ENCODE peak calls at places on chromosomes 16 and 17, in ten cellular contexts. One of them, this sample, is unnamed.

GRCh38 chr17:36931697-36932382 is 5.4 kb upstream of the LHX1 start:
- DNase-seq in T1000: no peak
- DNase-seq in SHP77 treated with DMSO at 0.1 percent for 48 hours: no peak
- DNase-seq in progenitor cell of endocrine pancreas: no peak
- DNase-seq in ELR: no peak
- DNase-seq in CD4-positive, CD25-positive, alpha-beta regulatory T cell: no peak
- DNase-seq in AG04450: no peak
- DNase-seq in AG08395: no peak
- DNase-seq in stimulated activated CD4-positive, alpha-beta T cell treated with anti-CD3 and anti-CD28 coated beads, TNF-alpha, amount 100 ng/mL, for 4 hours: no peak
- DNase-seq in COR-L47: peak
- DNase-seq in this sample: peak

GRCh38 chr17:36726199-36726598 is 124.8 kb downstream of the MRM1 start:
- DNase-seq in T1000: no peak
- DNase-seq in SHP77 treated with DMSO at 0.1 percent for 48 hours: no peak
- DNase-seq in progenitor cell of endocrine pancreas: no peak
- DNase-seq in ELR: no peak
- DNase-seq in CD4-positive, CD25-positive, alpha-beta regulatory T cell: peak
- DNase-seq in AG04450: no peak
- DNase-seq in AG08395: no peak
- DNase-seq in stimulated activated CD4-positive, alpha-beta T cell treated with anti-CD3 and anti-CD28 coated beads, TNF-alpha, amount 100 ng/mL, for 4 hours: no peak
- DNase-seq in COR-L47: no peak
- DNase-seq in this sample: no peak

GRCh38 chr17:68763551-68763950 is 162.4 kb upstream of the FAM20A start:
- DNase-seq in T1000: no peak
- DNase-seq in SHP77 treated with DMSO at 0.1 percent for 48 hours: no peak
- DNase-seq in progenitor cell of endocrine pancreas: no peak
- DNase-seq in ELR: peak
- DNase-seq in CD4-positive, CD25-positive, alpha-beta regulatory T cell: no peak
- DNase-seq in AG04450: no peak
- DNase-seq in AG08395: peak
- DNase-seq in stimulated activated CD4-positive, alpha-beta T cell treated with anti-CD3 and anti-CD28 coated beads, TNF-alpha, amount 100 ng/mL, for 4 hours: no peak
- DNase-seq in COR-L47: no peak
- DNase-seq in this sample: peak

GRCh38 chr17:78735832-78736525 is 46.1 kb downstream of the CYTH1 start:
- DNase-seq in T1000: no peak
- DNase-seq in SHP77 treated with DMSO at 0.1 percent for 48 hours: no peak
- DNase-seq in progenitor cell of endocrine pancreas: no peak
- DNase-seq in ELR: peak
- DNase-seq in CD4-positive, CD25-positive, alpha-beta regulatory T cell: peak
- DNase-seq in AG04450: no peak
- DNase-seq in AG08395: no peak
- DNase-seq in stimulated activated CD4-positive, alpha-beta T cell treated with anti-CD3 and anti-CD28 coated beads, TNF-alpha, amount 100 ng/mL, for 4 hours: no peak
- DNase-seq in COR-L47: peak
- DNase-seq in this sample: no peak

GRCh38 chr17:57538730-57539456 is 206.2 kb downstream of the CCDC182 start:
- DNase-seq in T1000: no peak
- DNase-seq in SHP77 treated with DMSO at 0.1 percent for 48 hours: no peak
- DNase-seq in progenitor cell of endocrine pancreas: no peak
- DNase-seq in ELR: no peak
- DNase-seq in CD4-positive, CD25-positive, alpha-beta regulatory T cell: no peak
- DNase-seq in AG04450: no peak
- DNase-seq in AG08395: no peak
- DNase-seq in stimulated activated CD4-positive, alpha-beta T cell treated with anti-CD3 and anti-CD28 coated beads, TNF-alpha, amount 100 ng/mL, for 4 hours: no peak
- DNase-seq in COR-L47: no peak
- DNase-seq in this sample: no peak

GRCh38 chr17:82883461-82884031 is 43.7 kb upstream of the ZNF750 start:
- DNase-seq in T1000: no peak
- DNase-seq in SHP77 treated with DMSO at 0.1 percent for 48 hours: no peak
- DNase-seq in progenitor cell of endocrine pancreas: no peak
- DNase-seq in ELR: no peak
- DNase-seq in CD4-positive, CD25-positive, alpha-beta regulatory T cell: no peak
- DNase-seq in AG04450: no peak
- DNase-seq in AG08395: no peak
- DNase-seq in stimulated activated CD4-positive, alpha-beta T cell treated with anti-CD3 and anti-CD28 coated beads, TNF-alpha, amount 100 ng/mL, for 4 hours: no peak
- DNase-seq in COR-L47: no peak
- DNase-seq in this sample: no peak

GRCh38 chr17:83004791-83005380 is 74.5 kb upstream of the METRNL start:
- DNase-seq in T1000: no peak
- DNase-seq in SHP77 treated with DMSO at 0.1 percent for 48 hours: no peak
- DNase-seq in progenitor cell of endocrine pancreas: no peak
- DNase-seq in ELR: no peak
- DNase-seq in CD4-positive, CD25-positive, alpha-beta regulatory T cell: no peak
- DNase-seq in AG04450: no peak
- DNase-seq in AG08395: no peak
- DNase-seq in stimulated activated CD4-positive, alpha-beta T cell treated with anti-CD3 and anti-CD28 coated beads, TNF-alpha, amount 100 ng/mL, for 4 hours: no peak
- DNase-seq in COR-L47: no peak
- DNase-seq in this sample: no peak

GRCh38 chr16:661184-661821 is 6.6 kb upstream of the RHOT2 start:
- DNase-seq in T1000: no peak
- DNase-seq in SHP77 treated with DMSO at 0.1 percent for 48 hours: no peak
- DNase-seq in progenitor cell of endocrine pancreas: no peak
- DNase-seq in ELR: no peak
- DNase-seq in CD4-positive, CD25-positive, alpha-beta regulatory T cell: no peak
- DNase-seq in AG04450: no peak
- DNase-seq in AG08395: no peak
- DNase-seq in stimulated activated CD4-positive, alpha-beta T cell treated with anti-CD3 and anti-CD28 coated beads, TNF-alpha, amount 100 ng/mL, for 4 hours: no peak
- DNase-seq in COR-L47: no peak
- DNase-seq in this sample: no peak

GRCh38 chr16:72905581-72905980 is 142.3 kb downstream of the ZFHX3 start:
- DNase-seq in T1000: no peak
- DNase-seq in SHP77 treated with DMSO at 0.1 percent for 48 hours: no peak
- DNase-seq in progenitor cell of endocrine pancreas: no peak
- DNase-seq in ELR: peak
- DNase-seq in CD4-positive, CD25-positive, alpha-beta regulatory T cell: no peak
- DNase-seq in AG04450: no peak
- DNase-seq in AG08395: peak
- DNase-seq in stimulated activated CD4-positive, alpha-beta T cell treated with anti-CD3 and anti-CD28 coated beads, TNF-alpha, amount 100 ng/mL, for 4 hours: no peak
- DNase-seq in COR-L47: no peak
- DNase-seq in this sample: peak

GRCh38 chr17:51228177-51228576 is 31.7 kb downstream of the MBTD1 start:
- DNase-seq in T1000: no peak
- DNase-seq in SHP77 treated with DMSO at 0.1 percent for 48 hours: no peak
- DNase-seq in progenitor cell of endocrine pancreas: no peak
- DNase-seq in ELR: peak
- DNase-seq in CD4-positive, CD25-positive, alpha-beta regulatory T cell: no peak
- DNase-seq in AG04450: no peak
- DNase-seq in AG08395: peak
- DNase-seq in stimulated activated CD4-positive, alpha-beta T cell treated with anti-CD3 and anti-CD28 coated beads, TNF-alpha, amount 100 ng/mL, for 4 hours: no peak
- DNase-seq in COR-L47: no peak
- DNase-seq in this sample: peak

GRCh38 chr17:73166731-73167581 is 2.1 kb downstream of the SSTR2 start:
- DNase-seq in T1000: no peak
- DNase-seq in SHP77 treated with DMSO at 0.1 percent for 48 hours: no peak
- DNase-seq in progenitor cell of endocrine pancreas: no peak
- DNase-seq in ELR: peak
- DNase-seq in CD4-positive, CD25-positive, alpha-beta regulatory T cell: no peak
- DNase-seq in AG04450: no peak
- DNase-seq in AG08395: no peak
- DNase-seq in stimulated activated CD4-positive, alpha-beta T cell treated with anti-CD3 and anti-CD28 coated beads, TNF-alpha, amount 100 ng/mL, for 4 hours: no peak
- DNase-seq in COR-L47: no peak
- DNase-seq in this sample: no peak

GRCh38 chr17:13931752-13932477 is 137.4 kb upstream of the COX10 start:
- DNase-seq in T1000: no peak
- DNase-seq in SHP77 treated with DMSO at 0.1 percent for 48 hours: no peak
- DNase-seq in progenitor cell of endocrine pancreas: no peak
- DNase-seq in ELR: no peak
- DNase-seq in CD4-positive, CD25-positive, alpha-beta regulatory T cell: no peak
- DNase-seq in AG04450: no peak
- DNase-seq in AG08395: peak
- DNase-seq in stimulated activated CD4-positive, alpha-beta T cell treated with anti-CD3 and anti-CD28 coated beads, TNF-alpha, amount 100 ng/mL, for 4 hours: no peak
- DNase-seq in COR-L47: no peak
- DNase-seq in this sample: no peak

GRCh38 chr16:30065943-30066881 is 652 bp downstream of the ALDOA start:
- DNase-seq in T1000: no peak
- DNase-seq in SHP77 treated with DMSO at 0.1 percent for 48 hours: no peak
- DNase-seq in progenitor cell of endocrine pancreas: no peak
- DNase-seq in ELR: peak
- DNase-seq in CD4-positive, CD25-positive, alpha-beta regulatory T cell: no peak
- DNase-seq in AG04450: no peak
- DNase-seq in AG08395: peak
- DNase-seq in stimulated activated CD4-positive, alpha-beta T cell treated with anti-CD3 and anti-CD28 coated beads, TNF-alpha, amount 100 ng/mL, for 4 hours: no peak
- DNase-seq in COR-L47: no peak
- DNase-seq in this sample: peak

GRCh38 chr16:69481901-69482341 is 57.5 kb downstream of the CYB5B start:
- DNase-seq in T1000: no peak
- DNase-seq in SHP77 treated with DMSO at 0.1 percent for 48 hours: peak
- DNase-seq in progenitor cell of endocrine pancreas: no peak
- DNase-seq in ELR: no peak
- DNase-seq in CD4-positive, CD25-positive, alpha-beta regulatory T cell: no peak
- DNase-seq in AG04450: no peak
- DNase-seq in AG08395: peak
- DNase-seq in stimulated activated CD4-positive, alpha-beta T cell treated with anti-CD3 and anti-CD28 coated beads, TNF-alpha, amount 100 ng/mL, for 4 hours: no peak
- DNase-seq in COR-L47: no peak
- DNase-seq in this sample: no peak

GRCh38 chr16:88705076-88705684 is 1.0 kb downstream of the RNF166 start:
- DNase-seq in T1000: no peak
- DNase-seq in SHP77 treated with DMSO at 0.1 percent for 48 hours: no peak
- DNase-seq in progenitor cell of endocrine pancreas: no peak
- DNase-seq in ELR: peak
- DNase-seq in CD4-positive, CD25-positive, alpha-beta regulatory T cell: peak
- DNase-seq in AG04450: no peak
- DNase-seq in AG08395: peak
- DNase-seq in stimulated activated CD4-positive, alpha-beta T cell treated with anti-CD3 and anti-CD28 coated beads, TNF-alpha, amount 100 ng/mL, for 4 hours: no peak
- DNase-seq in COR-L47: no peak
- DNase-seq in this sample: peak

GRCh38 chr17:32564325-32564724 is 77.5 kb downstream of the CDK5R1 start:
- DNase-seq in T1000: no peak
- DNase-seq in SHP77 treated with DMSO at 0.1 percent for 48 hours: no peak
- DNase-seq in progenitor cell of endocrine pancreas: no peak
- DNase-seq in ELR: no peak
- DNase-seq in CD4-positive, CD25-positive, alpha-beta regulatory T cell: no peak
- DNase-seq in AG04450: no peak
- DNase-seq in AG08395: no peak
- DNase-seq in stimulated activated CD4-positive, alpha-beta T cell treated with anti-CD3 and anti-CD28 coated beads, TNF-alpha, amount 100 ng/mL, for 4 hours: no peak
- DNase-seq in COR-L47: no peak
- DNase-seq in this sample: no peak

GRCh38 chr17:63483038-63483437 is 6.2 kb downstream of the ACE start:
- DNase-seq in T1000: no peak
- DNase-seq in SHP77 treated with DMSO at 0.1 percent for 48 hours: no peak
- DNase-seq in progenitor cell of endocrine pancreas: no peak
- DNase-seq in ELR: no peak
- DNase-seq in CD4-positive, CD25-positive, alpha-beta regulatory T cell: no peak
- DNase-seq in AG04450: no peak
- DNase-seq in AG08395: no peak
- DNase-seq in stimulated activated CD4-positive, alpha-beta T cell treated with anti-CD3 and anti-CD28 coated beads, TNF-alpha, amount 100 ng/mL, for 4 hours: no peak
- DNase-seq in COR-L47: no peak
- DNase-seq in this sample: no peak

This sample was measured in adipocyte.